ENCODE peak calls at places on chromosomes 2 and 18, in ten cellular contexts. D is psoas muscle, J is right lobe of liver, I is dorsolateral prefrontal cortex, V is H9, W is upper lobe of right lung, N is heart left ventricle, Y is left ventricle myocardium inferior, Q is K562, E is left lung. B is an unnamed sample.

GRCh38 chr2:65598240-65598639 is 165.8 kb upstream of the SPRED2 start:
- DNase-seq in W (no peak), V (no peak), N (no peak), I (no peak), D (no peak), Q (no peak), E (no peak), J (no peak), Y (no peak), B (no peak)

GRCh38 chr2:133652407-133652806 is 84.1 kb upstream of the NCKAP5 start:
- DNase-seq in D (no peak), I (no peak), E (no peak), Y (no peak), N (no peak), W (no peak), Q (no peak), V (no peak), J (no peak), B (no peak)

GRCh38 chr18:6382968-6383367 is 31.7 kb downstream of the L3MBTL4 start:
- DNase-seq in Q (no peak), N (no peak), J (no peak), V (peak), W (peak), Y (no peak), E (no peak), I (no peak), D (no peak), B (no peak)

GRCh38 chr18:70558371-70558770 is 269.5 kb downstream of the SOCS6 start:
- DNase-seq in W (no peak), I (no peak), N (no peak), Y (no peak), Q (no peak), J (no peak), D (no peak), E (no peak), V (no peak), B (no peak)

GRCh38 chr2:50951416-50951815 is 80.5 kb downstream of the NRXN1 start:
- DNase-seq in D (no peak), Y (no peak), I (no peak), W (no peak), V (no peak), Q (no peak), E (no peak), J (no peak), N (no peak), B (no peak)

GRCh38 chr2:74440005-74440377 is 1.7 kb downstream of the RTKN start:
- DNase-seq in Y (peak), Q (no peak), N (peak), D (peak), V (no peak), E (peak), I (peak), W (no peak), J (peak), B (peak)

GRCh38 chr2:51969349-51969748 is 937.4 kb upstream of the NRXN1 start:
- DNase-seq in Q (no peak), W (no peak), J (no peak), N (no peak), D (no peak), I (no peak), Y (no peak), V (no peak), E (no peak), B (no peak)

GRCh38 chr2:96525211-96525507 is 11.4 kb upstream of the ARID5A start:
- DNase-seq in I (no peak), E (peak), J (peak), W (peak), D (peak), V (no peak), Q (no peak), Y (no peak), N (no peak), B (no peak)

GRCh38 chr2:120632796-120633646 is 102.6 kb upstream of the GLI2 start:
- DNase-seq in Q (no peak), J (no peak), E (peak), W (peak), N (no peak), V (no peak), D (no peak), I (no peak), Y (no peak), B (no peak)

GRCh38 chr2:118850901-118851268 is 3.4 kb upstream of the EN1 start:
- DNase-seq in Y (no peak), D (no peak), Q (no peak), E (no peak), V (no peak), I (no peak), J (no peak), W (no peak), N (no peak), B (no peak)

GRCh38 chr18:39260565-39260964 is 1695.0 kb upstream of the CELF4 start:
- DNase-seq in W (no peak), Q (no peak), E (no peak), I (no peak), N (no peak), J (no peak), Y (no peak), V (no peak), D (no peak), B (no peak)

GRCh38 chr2:152584301-152584700 is 133.0 kb downstream of the PRPF40A start:
- DNase-seq in N (no peak), I (no peak), D (no peak), Y (no peak), J (no peak), Q (no peak), W (no peak), E (no peak), V (no peak), B (no peak)

GRCh38 chr2:191979221-191979730 is 132.4 kb upstream of the CAVIN2 start:
- DNase-seq in I (no peak), J (no peak), Q (no peak), D (no peak), V (no peak), E (no peak), Y (no peak), W (no peak), N (no peak), B (no peak)

DNA sequence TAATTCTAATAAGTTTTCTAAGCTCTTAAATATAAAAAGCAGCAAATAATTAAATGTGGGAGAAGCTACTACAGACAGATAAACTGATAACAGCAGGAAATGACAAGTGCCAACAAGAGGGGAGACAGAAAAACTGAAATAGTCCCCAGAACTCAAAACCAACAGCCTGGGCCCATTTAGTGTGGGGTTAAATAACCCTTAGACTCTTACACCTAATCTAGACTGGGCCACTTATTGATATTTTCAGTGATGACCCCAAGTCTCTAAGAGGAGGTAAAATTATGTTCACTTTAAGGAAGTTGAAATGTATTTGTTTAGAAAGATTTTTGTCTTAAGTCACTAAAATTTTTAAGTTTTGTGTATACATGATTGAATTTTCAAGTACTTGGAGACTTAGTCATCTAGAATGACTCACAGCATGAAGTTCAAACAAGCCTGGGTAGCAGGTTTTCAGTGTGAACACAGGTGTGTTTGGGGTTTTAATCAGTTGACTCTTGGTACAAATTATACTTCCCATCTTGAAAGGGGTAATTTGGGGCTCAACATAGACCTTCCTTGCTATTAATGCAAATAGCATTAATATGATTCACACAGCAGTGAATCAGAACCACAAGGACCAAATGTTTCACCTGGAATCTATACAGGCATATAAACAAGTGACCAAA is 54.9 kb upstream of the MYO3B start:
- DNase-seq in D (no peak), V (no peak), J (no peak), E (no peak), N (no peak), I (no peak), Q (no peak), W (no peak), Y (no peak), B (no peak)
- H3K27ac ChIP-seq in D (no peak), V (no peak), J (no peak), E (peak), N (no peak), I (no peak), Q (no peak), W (no peak), Y (no peak), B (no peak)

GRCh38 chr2:219172231-219173154 is 2.7 kb upstream of the SLC23A3 start:
- DNase-seq in E (no peak), W (no peak), J (no peak), V (no peak), Q (no peak), I (no peak), N (no peak), Y (no peak), D (no peak), B (no peak)
- H3K27ac ChIP-seq in E (no peak), W (no peak), J (no peak), V (no peak), Q (no peak), I (no peak), N (no peak), Y (peak), D (peak), B (no peak)

DNA sequence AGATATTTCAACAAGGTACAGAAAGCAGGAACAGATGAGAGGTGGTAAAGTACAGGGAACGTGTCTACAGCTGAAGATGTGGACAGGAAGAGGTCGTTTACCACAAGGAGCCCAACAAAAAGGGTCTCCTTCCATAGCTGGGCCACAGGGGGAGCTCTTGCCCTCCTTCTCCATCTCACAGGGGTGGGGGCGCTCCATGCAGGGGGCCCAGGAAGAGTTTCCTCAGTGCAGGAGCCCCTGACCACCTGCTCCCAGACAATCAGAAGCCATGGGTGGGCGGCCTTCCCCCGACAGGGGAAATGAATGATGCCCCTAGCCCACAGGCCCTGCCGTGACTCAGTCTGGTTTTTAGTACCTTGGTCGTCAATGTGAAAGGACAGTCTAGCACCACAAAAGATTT is 163.6 kb upstream of the ZNF516 start:
- DNase-seq in Y (no peak), Q (peak), V (peak), J (no peak), W (no peak), I (no peak), E (no peak), N (no peak), D (no peak), B (no peak)
- H3K27ac ChIP-seq in Y (no peak), Q (no peak), V (no peak), J (no peak), W (no peak), I (no peak), E (no peak), N (no peak), D (no peak), B (no peak)

DNA sequence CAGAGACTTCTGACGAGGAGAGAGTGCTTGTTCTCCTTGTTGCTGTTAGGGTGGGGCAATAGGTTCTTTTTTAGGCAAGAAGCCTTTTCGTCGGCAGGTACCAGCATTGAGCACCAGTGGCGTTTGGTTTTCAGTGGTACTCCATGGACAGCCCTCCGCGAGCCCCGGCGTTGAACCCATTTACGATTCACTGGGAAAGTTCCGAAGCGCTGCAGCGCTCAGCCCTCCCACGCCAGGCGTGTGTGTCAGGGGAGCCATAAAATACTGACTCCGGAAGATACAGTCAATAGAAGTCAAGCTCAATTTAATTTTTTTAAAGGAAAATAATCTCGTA is 494 bp upstream of the ROCK1 start:
- DNase-seq in V (no peak), W (no peak), I (peak), Q (no peak), E (no peak), J (no peak), Y (no peak), D (no peak), N (no peak), B (no peak)
- H3K27ac ChIP-seq in V (no peak), W (peak), I (peak), Q (peak), E (peak), J (peak), Y (peak), D (peak), N (peak), B (peak)

B was measured in substantia nigra.